ENCODE peak calls at places on chromosomes 1 and 21, in four cellular contexts. V, G, K and S are unnamed samples.

GRCh38 chr1:51359860-51360259 is 29.5 kb upstream of the TTC39A start:
- DNase-seq in K (no peak), V (no peak), G (no peak), S (no peak)

GRCh38 chr1:178271471-178271870 is 177.6 kb downstream of the RASAL2 start:
- DNase-seq in G (no peak), V (no peak), K (no peak), S (no peak)

GRCh38 chr21:27429612-27430361 is 462.9 kb upstream of the ADAMTS5 start:
- DNase-seq in V (no peak), K (peak; percentile 87), G (no peak), S (no peak)

GRCh38 chr1:85199667-85200366 is 999 bp downstream of the SYDE2 start:
- DNase-seq in K (no peak), V (no peak), G (no peak), S (no peak)

GRCh38 chr1:83064589-83065242 is 934.2 kb downstream of the TTLL7 start:
- DNase-seq in G (no peak), V (peak; percentile 10), K (peak; percentile 13), S (no peak)

GRCh38 chr1:15178571-15179484 is 25.3 kb downstream of the TMEM51 start:
- DNase-seq in V (no peak), G (no peak), K (peak; percentile 98), S (no peak)

GRCh38 chr1:153928776-153929432 is 6.1 kb upstream of the GATAD2B start:
- DNase-seq in K (peak; percentile 44), G (no peak), V (no peak), S (no peak)

GRCh38 chr1:104073463-104073902 is 323.8 kb downstream of the AMY1C start:
- DNase-seq in V (no peak), K (no peak), G (no peak), S (no peak)

GRCh38 chr1:60102691-60103090 is 29.1 kb upstream of the C1orf87 start:
- DNase-seq in V (no peak), K (no peak), G (no peak), S (no peak)

GRCh38 chr1:26482921-26483320 is 10.7 kb downstream of the HMGN2 start:
- DNase-seq in V (no peak), G (no peak), K (no peak), S (no peak)

GRCh38 chr1:180920702-180921101 is 8.0 kb downstream of the KIAA1614 start:
- DNase-seq in K (no peak), G (no peak), V (no peak), S (no peak)

GRCh38 chr1:42941640-42942330 is 16.9 kb downstream of the SLC2A1 start:
- DNase-seq in V (no peak), G (peak; percentile 88), K (peak; percentile 99), S (no peak)

GRCh38 chr1:185929759-185930158 is 195.6 kb downstream of the HMCN1 start:
- DNase-seq in V (no peak), G (no peak), K (no peak), S (no peak)

GRCh38 chr1:183996396-183996795 is 41.1 kb downstream of the COLGALT2 start:
- DNase-seq in V (no peak), G (no peak), K (no peak), S (no peak)

GRCh38 chr21:43332872-43333300 is 94.0 kb downstream of the SIK1 start:
- DNase-seq in K (no peak), G (no peak), V (no peak), S (no peak)

GRCh38 chr1:19365711-19366110 is 53.6 kb downstream of the SLC66A1 start:
- DNase-seq in K (no peak), V (no peak), G (no peak), S (no peak)

GRCh38 chr1:248807067-248807737 is 18.5 kb downstream of the SH3BP5L start:
- DNase-seq in V (peak; percentile 66), G (peak; percentile 74), K (peak; percentile 43), S (peak; percentile 32)

GRCh38 chr1:111615874-111616715 is 3.5 kb upstream of the RAP1A start:
- DNase-seq in V (peak; percentile 91), K (peak; percentile 16), G (no peak), S (peak; percentile 41)

GRCh38 chr1:32972814-32973428 is 8.3 kb upstream of the RNF19B start:
- DNase-seq in G (peak; percentile 43), V (no peak), K (peak; percentile 65), S (no peak)

GRCh38 chr1:11893907-11894251 is 32.3 kb downstream of the KIAA2013 start:
- DNase-seq in V (peak; percentile 60), K (peak; percentile 28), G (peak; percentile 63), S (no peak)

GRCh38 chr1:12013317-12013588 is 6.0 kb upstream of the MIIP start:
- DNase-seq in G (no peak), K (no peak), V (no peak), S (no peak)

GRCh38 chr1:15236226-15237145 is 10.5 kb upstream of the FHAD1 start:
- DNase-seq in G (no peak), K (peak; percentile 86), V (no peak), S (no peak)

GRCh38 chr1:157201767-157202166 is 63.6 kb upstream of the ETV3 start:
- DNase-seq in V (no peak), G (no peak), K (no peak), S (no peak)

GRCh38 chr1:62194651-62195282 is at the start of gene L1TD1:
- DNase-seq in G (peak; percentile 77), K (no peak), V (no peak), S (no peak)

GRCh38 chr1:153553691-153554608 is 4.9 kb upstream of the S100A3 start:
- DNase-seq in G (no peak), K (no peak), V (peak; percentile 58), S (no peak)

GRCh38 chr1:169363046-169363756 is 4.4 kb downstream of the NME7 start:
- DNase-seq in G (no peak), K (peak; percentile 86), V (no peak), S (no peak)

GRCh38 chr1:235758931-235759330 is 107.8 kb downstream of the LYST start:
- DNase-seq in K (peak; percentile 33), V (no peak), G (no peak), S (no peak)

GRCh38 chr21:46392921-46393320 is 65.8 kb upstream of the DIP2A start:
- DNase-seq in G (peak; percentile 13), K (no peak), V (no peak), S (no peak)

GRCh38 chr1:226009650-226010044 is 10.5 kb upstream of the SDE2 start:
- DNase-seq in V (peak; percentile 45), G (no peak), K (no peak), S (no peak)

GRCh38 chr1:241215683-241216082 is 141.3 kb downstream of the RGS7 start:
- DNase-seq in K (no peak), G (no peak), V (no peak), S (no peak)

GRCh38 chr1:9129391-9130041 is 614 bp upstream of the GPR157 start:
- DNase-seq in K (peak; percentile 62), G (peak; percentile 97), V (peak; percentile 66), S (peak; percentile 60)

GRCh38 chr1:42993631-42994121 is 35.0 kb upstream of the SLC2A1 start:
- DNase-seq in V (peak; percentile 89), K (no peak), G (no peak), S (peak; percentile 68)

GRCh38 chr1:192559115-192560006 is 16.2 kb upstream of the RGS1 start:
- DNase-seq in K (peak; percentile 99), V (no peak), G (no peak), S (no peak)

GRCh38 chr1:175383239-175383638 is 190.7 kb upstream of the KIAA0040 start:
- DNase-seq in V (no peak), G (no peak), K (no peak), S (no peak)

GRCh38 chr1:216034506-216034905 is 388.7 kb downstream of the USH2A start:
- DNase-seq in K (no peak), G (no peak), V (no peak), S (no peak)

GRCh38 chr21:31293986-31294385 is 50.1 kb downstream of the TIAM1 start:
- DNase-seq in V (no peak), G (no peak), K (peak; percentile 84), S (no peak)

GRCh38 chr21:41743321-41744027 is 23.4 kb downstream of the RIPK4 start:
- DNase-seq in V (no peak), G (peak; percentile 27), K (no peak), S (no peak)

GRCh38 chr1:11728126-11728806 is 7.7 kb upstream of the AGTRAP start:
- DNase-seq in K (no peak), G (no peak), V (no peak), S (no peak)

GRCh38 chr1:205575294-205575885 is 56.4 kb downstream of the ELK4 start:
- DNase-seq in V (no peak), K (no peak), G (peak; percentile 7), S (no peak)